ENCODE peak calls at places on chromosomes 7 and 10, in nine cellular contexts. U, S, E, J, M, R, P, F and C are unnamed samples.

GRCh38 chr10:15627617-15628196 is 92.0 kb downstream of the ITGA8 start:
- DNase-seq in J (no peak), E (no peak), F (no peak), P (no peak), S (no peak), R (no peak), M (no peak), U (no peak), C (peak)

GRCh38 chr7:80136276-80137045 is 1.8 kb downstream of the GNAI1 start:
- DNase-seq in U (no peak), P (peak), M (peak), R (no peak), E (no peak), F (no peak), S (no peak), J (no peak), C (peak)

GRCh38 chr10:104260775-104261115 is 6.1 kb downstream of the GSTO1 start:
- DNase-seq in U (no peak), M (peak), S (no peak), E (no peak), J (no peak), R (no peak), F (no peak), P (peak), C (peak)

GRCh38 chr7:244981-245380 is 45.0 kb upstream of the FOXL3 start:
- DNase-seq in M (no peak), J (no peak), U (no peak), S (no peak), E (no peak), F (no peak), P (no peak), R (no peak), C (no peak)

GRCh38 chr7:124012864-124013263 is 20.0 kb downstream of the TMEM229A start:
- DNase-seq in P (no peak), R (no peak), J (no peak), F (no peak), S (no peak), E (no peak), U (no peak), M (no peak), C (no peak)

GRCh38 chr7:143936087-143937009 is 1.3 kb downstream of the OR2F2 start:
- DNase-seq in R (no peak), S (no peak), F (no peak), P (peak), E (no peak), M (no peak), J (no peak), U (no peak), C (peak)

GRCh38 chr7:102044984-102045673 is 227.7 kb downstream of the CUX1 start:
- DNase-seq in R (no peak), E (no peak), M (peak), J (no peak), F (peak), P (peak), U (no peak), S (no peak), C (peak)

GRCh38 chr10:103544657-103545310 is 51.3 kb downstream of the NEURL1 start:
- DNase-seq in J (no peak), S (no peak), M (no peak), P (peak), F (peak), E (no peak), R (no peak), U (peak), C (no peak)

GRCh38 chr10:29881336-29881751 is 178.0 kb downstream of the JCAD start:
- DNase-seq in R (no peak), E (no peak), S (no peak), M (no peak), P (no peak), U (no peak), J (no peak), F (no peak), C (no peak)

GRCh38 chr7:108063520-108063933 is 60.6 kb upstream of the LAMB1 start:
- DNase-seq in F (no peak), J (no peak), P (no peak), M (peak), S (peak), U (peak), R (no peak), E (no peak), C (peak)

GRCh38 chr10:71840177-71840711 is 10.8 kb downstream of the PSAP start:
- DNase-seq in R (no peak), P (peak), S (no peak), U (no peak), F (no peak), M (peak), E (no peak), J (no peak), C (peak)

GRCh38 chr10:43863859-43864591 is 215.3 kb upstream of the ZNF32 start:
- DNase-seq in R (no peak), S (no peak), P (peak), M (peak), U (no peak), J (no peak), F (no peak), E (no peak), C (peak)